ENCODE peak calls at places on chromosomes 1 and 21, in ten cellular contexts. One of them, this sample, is unnamed.

GRCh38 chr1:39396671-39397070 is 94.8 kb upstream of the BMP8A start:
- DNase-seq in neural crest cell: no peak
- DNase-seq in fibroblast of the conjunctiva: no peak
- DNase-seq in CD4-positive, alpha-beta memory T cell: no peak
- DNase-seq in stimulated activated CD8-positive, alpha-beta memory T cell treated with anti-CD3 and anti-CD28 coated beads, Interleukin-7, amount 100 ng/mL, for 24 hours: no peak
- DNase-seq in GM04503: no peak
- DNase-seq in neuronal stem cell: no peak
- DNase-seq in brain pericyte: no peak
- DNase-seq in Calu3: no peak
- DNase-seq in 8988T: no peak
- DNase-seq in this sample: no peak

GRCh38 chr1:68782890-68783289 is 286.0 kb upstream of the DEPDC1 start:
- DNase-seq in neural crest cell: no peak
- DNase-seq in fibroblast of the conjunctiva: no peak
- DNase-seq in CD4-positive, alpha-beta memory T cell: no peak
- DNase-seq in stimulated activated CD8-positive, alpha-beta memory T cell treated with anti-CD3 and anti-CD28 coated beads, Interleukin-7, amount 100 ng/mL, for 24 hours: no peak
- DNase-seq in GM04503: no peak
- DNase-seq in neuronal stem cell: no peak
- DNase-seq in brain pericyte: no peak
- DNase-seq in Calu3: no peak
- DNase-seq in 8988T: no peak
- DNase-seq in this sample: no peak

GRCh38 chr1:26542781-26543443 is 13.4 kb downstream of the RPS6KA1 start:
- DNase-seq in neural crest cell: no peak
- DNase-seq in fibroblast of the conjunctiva: no peak
- DNase-seq in CD4-positive, alpha-beta memory T cell: no peak
- DNase-seq in stimulated activated CD8-positive, alpha-beta memory T cell treated with anti-CD3 and anti-CD28 coated beads, Interleukin-7, amount 100 ng/mL, for 24 hours: no peak
- DNase-seq in GM04503: no peak
- DNase-seq in neuronal stem cell: no peak
- DNase-seq in brain pericyte: no peak
- DNase-seq in Calu3: no peak
- DNase-seq in 8988T: peak
- DNase-seq in this sample: no peak

GRCh38 chr1:16989676-16990391 is 9.4 kb upstream of the MFAP2 start:
- DNase-seq in neural crest cell: no peak
- DNase-seq in fibroblast of the conjunctiva: no peak
- DNase-seq in CD4-positive, alpha-beta memory T cell: no peak
- DNase-seq in stimulated activated CD8-positive, alpha-beta memory T cell treated with anti-CD3 and anti-CD28 coated beads, Interleukin-7, amount 100 ng/mL, for 24 hours: no peak
- DNase-seq in GM04503: no peak
- DNase-seq in neuronal stem cell: no peak
- DNase-seq in brain pericyte: no peak
- DNase-seq in Calu3: no peak
- DNase-seq in 8988T: no peak
- DNase-seq in this sample: no peak

GRCh38 chr1:54301494-54301893 is 101.5 kb downstream of the MRPL37 start:
- DNase-seq in neural crest cell: no peak
- DNase-seq in fibroblast of the conjunctiva: no peak
- DNase-seq in CD4-positive, alpha-beta memory T cell: no peak
- DNase-seq in stimulated activated CD8-positive, alpha-beta memory T cell treated with anti-CD3 and anti-CD28 coated beads, Interleukin-7, amount 100 ng/mL, for 24 hours: no peak
- DNase-seq in GM04503: no peak
- DNase-seq in neuronal stem cell: no peak
- DNase-seq in brain pericyte: no peak
- DNase-seq in Calu3: no peak
- DNase-seq in 8988T: no peak
- DNase-seq in this sample: no peak

GRCh38 chr21:45316871-45317400 is 29.2 kb upstream of the POFUT2 start:
- DNase-seq in neural crest cell: no peak
- DNase-seq in fibroblast of the conjunctiva: no peak
- DNase-seq in CD4-positive, alpha-beta memory T cell: no peak
- DNase-seq in stimulated activated CD8-positive, alpha-beta memory T cell treated with anti-CD3 and anti-CD28 coated beads, Interleukin-7, amount 100 ng/mL, for 24 hours: no peak
- DNase-seq in GM04503: no peak
- DNase-seq in neuronal stem cell: no peak
- DNase-seq in brain pericyte: no peak
- DNase-seq in Calu3: no peak
- DNase-seq in 8988T: no peak
- DNase-seq in this sample: no peak

GRCh38 chr1:212671342-212672031 is 28.2 kb downstream of the BATF3 start:
- DNase-seq in neural crest cell: no peak
- DNase-seq in fibroblast of the conjunctiva: no peak
- DNase-seq in CD4-positive, alpha-beta memory T cell: no peak
- DNase-seq in stimulated activated CD8-positive, alpha-beta memory T cell treated with anti-CD3 and anti-CD28 coated beads, Interleukin-7, amount 100 ng/mL, for 24 hours: no peak
- DNase-seq in GM04503: no peak
- DNase-seq in neuronal stem cell: no peak
- DNase-seq in brain pericyte: no peak
- DNase-seq in Calu3: peak
- DNase-seq in 8988T: no peak
- DNase-seq in this sample: peak

GRCh38 chr1:5564578-5565257 is 427.5 kb downstream of the NPHP4 start:
- DNase-seq in neural crest cell: no peak
- DNase-seq in fibroblast of the conjunctiva: no peak
- DNase-seq in CD4-positive, alpha-beta memory T cell: no peak
- DNase-seq in stimulated activated CD8-positive, alpha-beta memory T cell treated with anti-CD3 and anti-CD28 coated beads, Interleukin-7, amount 100 ng/mL, for 24 hours: no peak
- DNase-seq in GM04503: no peak
- DNase-seq in neuronal stem cell: no peak
- DNase-seq in brain pericyte: no peak
- DNase-seq in Calu3: no peak
- DNase-seq in 8988T: no peak
- DNase-seq in this sample: no peak

GRCh38 chr21:18772876-18773275 is 369.3 kb upstream of the TMPRSS15 start:
- DNase-seq in neural crest cell: no peak
- DNase-seq in fibroblast of the conjunctiva: no peak
- DNase-seq in CD4-positive, alpha-beta memory T cell: no peak
- DNase-seq in stimulated activated CD8-positive, alpha-beta memory T cell treated with anti-CD3 and anti-CD28 coated beads, Interleukin-7, amount 100 ng/mL, for 24 hours: no peak
- DNase-seq in GM04503: no peak
- DNase-seq in neuronal stem cell: no peak
- DNase-seq in brain pericyte: no peak
- DNase-seq in Calu3: no peak
- DNase-seq in 8988T: no peak
- DNase-seq in this sample: no peak

GRCh38 chr1:27391511-27392095 is 819 bp upstream of the GPR3 start:
- DNase-seq in neural crest cell: no peak
- DNase-seq in fibroblast of the conjunctiva: no peak
- DNase-seq in CD4-positive, alpha-beta memory T cell: no peak
- DNase-seq in stimulated activated CD8-positive, alpha-beta memory T cell treated with anti-CD3 and anti-CD28 coated beads, Interleukin-7, amount 100 ng/mL, for 24 hours: no peak
- DNase-seq in GM04503: no peak
- DNase-seq in neuronal stem cell: no peak
- DNase-seq in brain pericyte: no peak
- DNase-seq in Calu3: peak
- DNase-seq in 8988T: no peak
- DNase-seq in this sample: peak

GRCh38 chr1:185408675-185409270 is 91.7 kb upstream of the IVNS1ABP start:
- DNase-seq in neural crest cell: no peak
- DNase-seq in fibroblast of the conjunctiva: no peak
- DNase-seq in CD4-positive, alpha-beta memory T cell: no peak
- DNase-seq in stimulated activated CD8-positive, alpha-beta memory T cell treated with anti-CD3 and anti-CD28 coated beads, Interleukin-7, amount 100 ng/mL, for 24 hours: no peak
- DNase-seq in GM04503: no peak
- DNase-seq in neuronal stem cell: no peak
- DNase-seq in brain pericyte: no peak
- DNase-seq in Calu3: no peak
- DNase-seq in 8988T: no peak
- DNase-seq in this sample: no peak

GRCh38 chr1:154869351-154870116 is 547 bp downstream of the KCNN3 start:
- DNase-seq in neural crest cell: no peak
- DNase-seq in fibroblast of the conjunctiva: peak
- DNase-seq in CD4-positive, alpha-beta memory T cell: no peak
- DNase-seq in stimulated activated CD8-positive, alpha-beta memory T cell treated with anti-CD3 and anti-CD28 coated beads, Interleukin-7, amount 100 ng/mL, for 24 hours: no peak
- DNase-seq in GM04503: no peak
- DNase-seq in neuronal stem cell: no peak
- DNase-seq in brain pericyte: no peak
- DNase-seq in Calu3: no peak
- DNase-seq in 8988T: no peak
- DNase-seq in this sample: no peak

GRCh38 chr1:24912359-24913273 is 17.5 kb downstream of the RUNX3 start:
- DNase-seq in neural crest cell: no peak
- DNase-seq in fibroblast of the conjunctiva: no peak
- DNase-seq in CD4-positive, alpha-beta memory T cell: no peak
- DNase-seq in stimulated activated CD8-positive, alpha-beta memory T cell treated with anti-CD3 and anti-CD28 coated beads, Interleukin-7, amount 100 ng/mL, for 24 hours: no peak
- DNase-seq in GM04503: no peak
- DNase-seq in neuronal stem cell: no peak
- DNase-seq in brain pericyte: no peak
- DNase-seq in Calu3: no peak
- DNase-seq in 8988T: no peak
- DNase-seq in this sample: no peak

GRCh38 chr1:10032287-10032589 is 520 bp upstream of the UBE4B start:
- DNase-seq in neural crest cell: no peak
- DNase-seq in fibroblast of the conjunctiva: no peak
- DNase-seq in CD4-positive, alpha-beta memory T cell: no peak
- DNase-seq in stimulated activated CD8-positive, alpha-beta memory T cell treated with anti-CD3 and anti-CD28 coated beads, Interleukin-7, amount 100 ng/mL, for 24 hours: no peak
- DNase-seq in GM04503: no peak
- DNase-seq in neuronal stem cell: no peak
- DNase-seq in brain pericyte: no peak
- DNase-seq in Calu3: no peak
- DNase-seq in 8988T: no peak
- DNase-seq in this sample: no peak

GRCh38 chr1:25724986-25725385 is 75.0 kb upstream of the SELENON start:
- DNase-seq in neural crest cell: no peak
- DNase-seq in fibroblast of the conjunctiva: no peak
- DNase-seq in CD4-positive, alpha-beta memory T cell: no peak
- DNase-seq in stimulated activated CD8-positive, alpha-beta memory T cell treated with anti-CD3 and anti-CD28 coated beads, Interleukin-7, amount 100 ng/mL, for 24 hours: no peak
- DNase-seq in GM04503: no peak
- DNase-seq in neuronal stem cell: peak
- DNase-seq in brain pericyte: no peak
- DNase-seq in Calu3: no peak
- DNase-seq in 8988T: no peak
- DNase-seq in this sample: no peak

GRCh38 chr1:6770727-6771567 is 14.3 kb upstream of the CAMTA1 start:
- DNase-seq in neural crest cell: no peak
- DNase-seq in fibroblast of the conjunctiva: no peak
- DNase-seq in CD4-positive, alpha-beta memory T cell: no peak
- DNase-seq in stimulated activated CD8-positive, alpha-beta memory T cell treated with anti-CD3 and anti-CD28 coated beads, Interleukin-7, amount 100 ng/mL, for 24 hours: no peak
- DNase-seq in GM04503: no peak
- DNase-seq in neuronal stem cell: no peak
- DNase-seq in brain pericyte: no peak
- DNase-seq in Calu3: no peak
- DNase-seq in 8988T: no peak
- DNase-seq in this sample: no peak

GRCh38 chr1:207965602-207966387 is 54.9 kb upstream of the CD34 start:
- DNase-seq in neural crest cell: no peak
- DNase-seq in fibroblast of the conjunctiva: no peak
- DNase-seq in CD4-positive, alpha-beta memory T cell: no peak
- DNase-seq in stimulated activated CD8-positive, alpha-beta memory T cell treated with anti-CD3 and anti-CD28 coated beads, Interleukin-7, amount 100 ng/mL, for 24 hours: no peak
- DNase-seq in GM04503: no peak
- DNase-seq in neuronal stem cell: no peak
- DNase-seq in brain pericyte: no peak
- DNase-seq in Calu3: no peak
- DNase-seq in 8988T: no peak
- DNase-seq in this sample: no peak

GRCh38 chr1:16978589-16979474 is 1.6 kb downstream of the MFAP2 start:
- DNase-seq in neural crest cell: no peak
- DNase-seq in fibroblast of the conjunctiva: peak
- DNase-seq in CD4-positive, alpha-beta memory T cell: no peak
- DNase-seq in stimulated activated CD8-positive, alpha-beta memory T cell treated with anti-CD3 and anti-CD28 coated beads, Interleukin-7, amount 100 ng/mL, for 24 hours: no peak
- DNase-seq in GM04503: peak
- DNase-seq in neuronal stem cell: no peak
- DNase-seq in brain pericyte: peak
- DNase-seq in Calu3: no peak
- DNase-seq in 8988T: no peak
- DNase-seq in this sample: no peak

GRCh38 chr1:162372159-162373071 is 4.2 kb downstream of the SPATA46 start:
- DNase-seq in neural crest cell: no peak
- DNase-seq in fibroblast of the conjunctiva: no peak
- DNase-seq in CD4-positive, alpha-beta memory T cell: no peak
- DNase-seq in stimulated activated CD8-positive, alpha-beta memory T cell treated with anti-CD3 and anti-CD28 coated beads, Interleukin-7, amount 100 ng/mL, for 24 hours: no peak
- DNase-seq in GM04503: no peak
- DNase-seq in neuronal stem cell: no peak
- DNase-seq in brain pericyte: no peak
- DNase-seq in Calu3: no peak
- DNase-seq in 8988T: no peak
- DNase-seq in this sample: no peak

GRCh38 chr1:184078564-184079107 is 27.1 kb downstream of the TSEN15 start:
- DNase-seq in neural crest cell: no peak
- DNase-seq in fibroblast of the conjunctiva: no peak
- DNase-seq in CD4-positive, alpha-beta memory T cell: no peak
- DNase-seq in stimulated activated CD8-positive, alpha-beta memory T cell treated with anti-CD3 and anti-CD28 coated beads, Interleukin-7, amount 100 ng/mL, for 24 hours: no peak
- DNase-seq in GM04503: no peak
- DNase-seq in neuronal stem cell: no peak
- DNase-seq in brain pericyte: no peak
- DNase-seq in Calu3: no peak
- DNase-seq in 8988T: no peak
- DNase-seq in this sample: no peak

GRCh38 chr1:212700892-212701819 is 1.5 kb upstream of the BATF3 start:
- DNase-seq in neural crest cell: peak
- DNase-seq in fibroblast of the conjunctiva: peak
- DNase-seq in CD4-positive, alpha-beta memory T cell: peak
- DNase-seq in stimulated activated CD8-positive, alpha-beta memory T cell treated with anti-CD3 and anti-CD28 coated beads, Interleukin-7, amount 100 ng/mL, for 24 hours: no peak
- DNase-seq in GM04503: no peak
- DNase-seq in neuronal stem cell: no peak
- DNase-seq in brain pericyte: no peak
- DNase-seq in Calu3: peak
- DNase-seq in 8988T: no peak
- DNase-seq in this sample: no peak

GRCh38 chr1:179366093-179366800 is 476 bp downstream of the AXDND1 start:
- DNase-seq in neural crest cell: no peak
- DNase-seq in fibroblast of the conjunctiva: no peak
- DNase-seq in CD4-positive, alpha-beta memory T cell: no peak
- DNase-seq in stimulated activated CD8-positive, alpha-beta memory T cell treated with anti-CD3 and anti-CD28 coated beads, Interleukin-7, amount 100 ng/mL, for 24 hours: no peak
- DNase-seq in GM04503: no peak
- DNase-seq in neuronal stem cell: no peak
- DNase-seq in brain pericyte: no peak
- DNase-seq in Calu3: no peak
- DNase-seq in 8988T: no peak
- DNase-seq in this sample: peak

GRCh38 chr1:58904299-58905125 is 120.7 kb upstream of the JUN start:
- DNase-seq in neural crest cell: no peak
- DNase-seq in fibroblast of the conjunctiva: no peak
- DNase-seq in CD4-positive, alpha-beta memory T cell: no peak
- DNase-seq in stimulated activated CD8-positive, alpha-beta memory T cell treated with anti-CD3 and anti-CD28 coated beads, Interleukin-7, amount 100 ng/mL, for 24 hours: no peak
- DNase-seq in GM04503: no peak
- DNase-seq in neuronal stem cell: no peak
- DNase-seq in brain pericyte: no peak
- DNase-seq in Calu3: no peak
- DNase-seq in 8988T: no peak
- DNase-seq in this sample: no peak

GRCh38 chr1:234776875-234777849 is 167.2 kb upstream of the IRF2BP2 start:
- DNase-seq in neural crest cell: no peak
- DNase-seq in fibroblast of the conjunctiva: no peak
- DNase-seq in CD4-positive, alpha-beta memory T cell: no peak
- DNase-seq in stimulated activated CD8-positive, alpha-beta memory T cell treated with anti-CD3 and anti-CD28 coated beads, Interleukin-7, amount 100 ng/mL, for 24 hours: no peak
- DNase-seq in GM04503: no peak
- DNase-seq in neuronal stem cell: no peak
- DNase-seq in brain pericyte: no peak
- DNase-seq in Calu3: no peak
- DNase-seq in 8988T: no peak
- DNase-seq in this sample: no peak

GRCh38 chr1:223076382-223076781 is 66.7 kb downstream of the TLR5 start:
- DNase-seq in neural crest cell: no peak
- DNase-seq in fibroblast of the conjunctiva: no peak
- DNase-seq in CD4-positive, alpha-beta memory T cell: no peak
- DNase-seq in stimulated activated CD8-positive, alpha-beta memory T cell treated with anti-CD3 and anti-CD28 coated beads, Interleukin-7, amount 100 ng/mL, for 24 hours: no peak
- DNase-seq in GM04503: no peak
- DNase-seq in neuronal stem cell: no peak
- DNase-seq in brain pericyte: no peak
- DNase-seq in Calu3: no peak
- DNase-seq in 8988T: no peak
- DNase-seq in this sample: no peak

GRCh38 chr21:34865922-34866271 is 183.2 kb downstream of the RUNX1 start:
- DNase-seq in neural crest cell: no peak
- DNase-seq in fibroblast of the conjunctiva: no peak
- DNase-seq in CD4-positive, alpha-beta memory T cell: no peak
- DNase-seq in stimulated activated CD8-positive, alpha-beta memory T cell treated with anti-CD3 and anti-CD28 coated beads, Interleukin-7, amount 100 ng/mL, for 24 hours: no peak
- DNase-seq in GM04503: no peak
- DNase-seq in neuronal stem cell: no peak
- DNase-seq in brain pericyte: no peak
- DNase-seq in Calu3: no peak
- DNase-seq in 8988T: no peak
- DNase-seq in this sample: no peak

GRCh38 chr1:239861985-239862384 is 229.7 kb upstream of the FMN2 start:
- DNase-seq in neural crest cell: no peak
- DNase-seq in fibroblast of the conjunctiva: no peak
- DNase-seq in CD4-positive, alpha-beta memory T cell: no peak
- DNase-seq in stimulated activated CD8-positive, alpha-beta memory T cell treated with anti-CD3 and anti-CD28 coated beads, Interleukin-7, amount 100 ng/mL, for 24 hours: no peak
- DNase-seq in GM04503: no peak
- DNase-seq in neuronal stem cell: no peak
- DNase-seq in brain pericyte: no peak
- DNase-seq in Calu3: no peak
- DNase-seq in 8988T: no peak
- DNase-seq in this sample: no peak

GRCh38 chr1:60978421-60979357 is 103.7 kb upstream of the NFIA start:
- DNase-seq in neural crest cell: no peak
- DNase-seq in fibroblast of the conjunctiva: peak
- DNase-seq in CD4-positive, alpha-beta memory T cell: peak
- DNase-seq in stimulated activated CD8-positive, alpha-beta memory T cell treated with anti-CD3 and anti-CD28 coated beads, Interleukin-7, amount 100 ng/mL, for 24 hours: no peak
- DNase-seq in GM04503: no peak
- DNase-seq in neuronal stem cell: no peak
- DNase-seq in brain pericyte: no peak
- DNase-seq in Calu3: peak
- DNase-seq in 8988T: no peak
- DNase-seq in this sample: peak